ENCODE peak calls at places on chromosomes 16 and 17, in six cellular contexts. G is iPS-NIHi11; A is T-helper 1 cell; E is NCI-H748 treated with DMSO at 0.1 percent for 48 hours; R is T47D; L is NK-92 treated with Interleukin-12 subunit alpha and Interleukin-12 subunit beta, amount 100 ng/mL, for 24 hours. W is an unnamed sample.

GRCh38 chr17:82242698-82242976 is 13.8 kb downstream of the SLC16A3 start:
- DNase-seq in G (no peak), L (no peak), E (no peak), R (no peak), A (no peak), W (no peak)

GRCh38 chr16:12440233-12440530 is 363.5 kb downstream of the CPPED1 start:
- DNase-seq in G (no peak), A (no peak), R (no peak), E (no peak), L (no peak), W (no peak)

GRCh38 chr16:48961546-48961945 is 320.1 kb downstream of the CBLN1 start:
- DNase-seq in R (no peak), A (no peak), E (no peak), G (no peak), L (no peak), W (no peak)

GRCh38 chr16:87464691-87465300 is 28.0 kb downstream of the ZCCHC14 start:
- DNase-seq in E (no peak), R (no peak), A (no peak), G (no peak), L (no peak), W (no peak)

GRCh38 chr17:82134101-82134500 is 36.1 kb upstream of the FASN start:
- DNase-seq in R (peak), E (no peak), G (no peak), L (no peak), A (no peak), W (no peak)

GRCh38 chr16:66524601-66525164 is 25.2 kb downstream of the TK2 start:
- DNase-seq in L (no peak), E (no peak), A (no peak), G (no peak), R (no peak), W (no peak)

GRCh38 chr16:80569440-80570105 is 28.8 kb downstream of the DYNLRB2 start:
- DNase-seq in E (no peak), L (peak), G (no peak), A (peak), R (no peak), W (peak)

GRCh38 chr16:63652091-63652490 is 1469.8 kb downstream of the CDH11 start:
- DNase-seq in R (no peak), A (no peak), G (no peak), L (no peak), E (peak), W (no peak)

GRCh38 chr17:64148699-64149098 is 18.8 kb upstream of the ERN1 start:
- DNase-seq in G (no peak), E (no peak), R (peak), A (no peak), L (no peak), W (no peak)

GRCh38 chr17:66654341-66654740 is 180.6 kb upstream of the CACNG5 start:
- DNase-seq in G (no peak), E (no peak), R (no peak), L (no peak), A (no peak), W (no peak)

GRCh38 chr16:85428899-85429775 is 184.0 kb upstream of the GSE1 start:
- DNase-seq in E (no peak), A (no peak), G (no peak), R (no peak), L (no peak), W (no peak)

GRCh38 chr17:58640202-58640601 is 51.6 kb downstream of the TEX14 start:
- DNase-seq in L (no peak), A (no peak), R (peak), G (no peak), E (no peak), W (no peak)

GRCh38 chr16:87849419-87850008 is 19.8 kb downstream of the SLC7A5 start:
- DNase-seq in E (no peak), G (no peak), L (no peak), A (no peak), R (no peak), W (no peak)

GRCh38 chr16:12801511-12802042 is 2.1 kb downstream of the CPPED1 start:
- DNase-seq in L (no peak), G (no peak), A (no peak), E (no peak), R (no peak), W (no peak)

GRCh38 chr17:7833011-7833794 is 814 bp upstream of the KDM6B start:
- DNase-seq in E (no peak), L (no peak), G (no peak), A (no peak), R (no peak), W (no peak)

GRCh38 chr17:79951361-79952264 is 84.1 kb downstream of the TBC1D16 start:
- DNase-seq in R (no peak), A (no peak), E (no peak), L (no peak), G (no peak), W (no peak)

GRCh38 chr16:81444448-81445121 is at the start of gene CMIP:
- DNase-seq in E (peak), G (peak), L (peak), A (peak), R (peak), W (peak)

GRCh38 chr16:2082171-2082982 is 34.6 kb downstream of the TSC2 start:
- DNase-seq in G (peak), R (no peak), E (no peak), L (no peak), A (no peak), W (no peak)

W was measured in T-helper 22 cell.